ENCODE peak calls at places on chromosomes 2 and 18, in seven cellular contexts. W is IMR-90, O is neuronal stem cell, M is H1, A is trophoblast cell, J is mesendoderm, Y is mesenchymal stem cell. B is an unnamed sample.
A peak's percentile ranks its signal among the peaks of the same experiment; 100 is the strongest.

GRCh38 chr2:137741963-137742362 is 222.3 kb upstream of the HNMT start:
- DNase-seq in J (no peak), M (no peak), Y (no peak), W (no peak), O (no peak), A (no peak), B (no peak)

GRCh38 chr2:86199834-86200177 is 549 bp downstream of the MRPL35 start:
- DNase-seq in O (no peak), Y (no peak), J (no peak), A (no peak), M (no peak), W (no peak), B (no peak)

GRCh38 chr18:59372975-59373374 is 13.9 kb upstream of the LMAN1 start:
- DNase-seq in O (no peak), A (no peak), W (no peak), Y (no peak), M (no peak), J (no peak), B (no peak)

GRCh38 chr2:75098856-75099255 is 100.5 kb downstream of the TACR1 start:
- DNase-seq in M (no peak), O (peak; percentile 30), W (peak; percentile 31), Y (peak; percentile 53), A (no peak), J (peak; percentile 75), B (peak; percentile 49)

GRCh38 chr2:190947139-190947538 is 66.5 kb downstream of the GLS start:
- DNase-seq in J (peak; percentile 47), W (peak; percentile 40), Y (peak; percentile 37), M (no peak), O (no peak), A (peak; percentile 77), B (no peak)

GRCh38 chr18:64244571-64244970 is 95.7 kb upstream of the LINC00305 start:
- DNase-seq in W (no peak), Y (no peak), A (no peak), M (no peak), J (peak; percentile 78), O (no peak), B (peak; percentile 44)

GRCh38 chr2:151379191-151379590 is 21.8 kb downstream of the TNFAIP6 start:
- DNase-seq in A (no peak), M (no peak), Y (peak; percentile 29), W (peak; percentile 47), O (no peak), J (no peak), B (no peak)

GRCh38 chr18:33505798-33506197 is 65.3 kb upstream of the CCDC178 start:
- DNase-seq in Y (no peak), O (no peak), J (no peak), W (no peak), M (no peak), A (no peak), B (no peak)

GRCh38 chr18:57813245-57813644 is 10.1 kb upstream of the ATP8B1 start:
- DNase-seq in W (peak; percentile 99), A (peak; percentile 56), O (no peak), J (peak; percentile 84), Y (peak; percentile 69), M (no peak), B (no peak)

GRCh38 chr2:200320344-200320743 is 13.9 kb downstream of the SPATS2L start:
- DNase-seq in A (no peak), W (no peak), O (no peak), Y (peak; percentile 34), J (no peak), M (no peak), B (no peak)

GRCh38 chr18:42094875-42095274 is 139.8 kb downstream of the PIK3C3 start:
- DNase-seq in O (no peak), J (no peak), A (peak; percentile 47), M (no peak), W (no peak), Y (no peak), B (no peak)

GRCh38 chr2:123085479-123085878 is 939.6 kb upstream of the CNTNAP5 start:
- DNase-seq in M (no peak), J (no peak), Y (no peak), W (no peak), O (no peak), A (no peak), B (no peak)

GRCh38 chr2:238403632-238404405 is 22.9 kb upstream of the ASB1 start:
- DNase-seq in A (no peak), O (no peak), M (no peak), W (no peak), Y (no peak), J (no peak), B (no peak)

GRCh38 chr2:204175552-204176271 is 239.1 kb downstream of the ICOS start:
- DNase-seq in M (no peak), W (no peak), J (no peak), Y (no peak), A (no peak), O (no peak), B (no peak)

GRCh38 chr2:222410534-222410933 is 13.8 kb upstream of the SGPP2 start:
- DNase-seq in Y (no peak), A (peak; percentile 19), M (no peak), W (no peak), O (no peak), J (peak; percentile 95), B (peak; percentile 79)

GRCh38 chr2:172328103-172328835 is 99.1 kb upstream of the ITGA6 start:
- DNase-seq in A (no peak), O (no peak), M (no peak), J (no peak), Y (no peak), W (peak; percentile 19), B (no peak)

GRCh38 chr2:56248965-56249742 is 65.4 kb downstream of the CCDC85A start:
- DNase-seq in M (no peak), O (no peak), A (no peak), J (no peak), W (no peak), Y (peak; percentile 34), B (no peak)

GRCh38 chr2:108893277-108893676 is 95.7 kb downstream of the EDAR start:
- DNase-seq in M (no peak), W (no peak), O (no peak), A (no peak), J (no peak), Y (no peak), B (no peak)

GRCh38 chr18:61842146-61842545 is 50.7 kb downstream of the RNF152 start:
- DNase-seq in A (no peak), W (no peak), O (peak; percentile 11), M (no peak), J (no peak), Y (no peak), B (no peak)

GRCh38 chr2:28666496-28667184 is 85.0 kb upstream of the PPP1CB start:
- DNase-seq in M (no peak), Y (peak; percentile 41), W (peak; percentile 49), O (no peak), A (no peak), J (no peak), B (no peak)

GRCh38 chr2:177882501-177882900 is 190.1 kb downstream of the PDE11A start:
- DNase-seq in W (no peak), O (no peak), Y (no peak), A (no peak), M (no peak), J (no peak), B (no peak)

GRCh38 chr2:64359892-64360657 is 93.9 kb upstream of the LGALSL start:
- DNase-seq in J (peak; percentile 59), Y (peak; percentile 96), O (no peak), W (peak; percentile 92), A (peak; percentile 95), M (no peak), B (peak; percentile 52)

GRCh38 chr2:230914886-230915285 is 10.2 kb downstream of the GPR55 start:
- DNase-seq in J (no peak), M (no peak), A (no peak), Y (no peak), W (no peak), O (no peak), B (peak; percentile 11)

GRCh38 chr2:29487967-29488550 is 372.8 kb downstream of the CLIP4 start:
- DNase-seq in Y (no peak), M (no peak), A (no peak), J (no peak), W (peak; percentile 63), O (no peak), B (no peak)

GRCh38 chr2:203242518-203242917 is 3.7 kb downstream of the CYP20A1 start:
- DNase-seq in W (no peak), J (no peak), A (no peak), Y (no peak), M (no peak), O (no peak), B (no peak)

GRCh38 chr2:30797381-30798015 is 9.7 kb downstream of the CAPN13 start:
- DNase-seq in A (no peak), J (no peak), M (no peak), Y (no peak), W (no peak), O (no peak), B (no peak)
- H2AK5ac ChIP-seq in A (no peak overlapping the region), J (peak overlapping the region; percentile 31), M (no peak overlapping the region), Y (no peak overlapping the region), W (no peak overlapping the region), O (no peak overlapping the region), B (no peak overlapping the region)

DNA sequence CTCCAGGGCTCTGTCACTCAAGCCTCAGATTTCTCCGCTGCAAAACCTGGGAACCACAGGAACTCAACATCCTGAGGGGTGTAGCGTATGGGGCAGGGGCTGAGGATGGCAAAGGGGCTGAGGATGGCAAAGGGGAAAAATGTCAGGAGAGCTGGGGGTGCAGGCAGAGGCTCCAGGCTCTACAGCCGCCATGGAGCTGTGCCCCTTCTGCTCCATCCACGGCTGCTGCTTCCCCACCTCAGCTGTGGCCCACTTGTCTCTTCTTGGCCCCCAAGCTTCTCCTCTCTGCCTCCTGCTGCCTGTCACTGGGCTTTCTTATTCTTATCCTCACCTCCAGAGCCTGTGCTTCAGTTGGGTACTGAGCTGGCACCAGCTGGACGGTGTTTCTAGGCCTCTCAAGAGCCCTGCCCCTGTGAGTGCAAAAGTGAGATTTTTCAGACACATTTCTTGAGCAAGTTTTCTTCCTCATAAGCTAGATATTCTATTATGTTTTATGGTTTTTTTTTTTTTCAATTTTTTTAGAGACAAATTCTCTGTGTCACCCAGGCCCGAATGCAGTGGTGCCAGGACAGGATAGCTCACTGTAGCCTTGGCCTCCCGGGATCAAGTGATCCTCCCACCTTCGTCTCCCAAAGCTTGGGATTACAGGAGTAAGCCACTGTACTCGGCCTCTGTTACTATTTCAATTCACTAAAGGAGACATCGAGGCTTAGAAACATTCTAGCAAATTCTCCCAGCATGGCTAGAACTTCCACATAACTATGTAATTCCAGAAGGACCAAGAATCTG is 49.0 kb downstream of the MARCO start:
- DNase-seq in J (no peak), W (no peak), O (no peak), M (no peak), A (no peak), Y (no peak), B (no peak)
- H2AK5ac ChIP-seq in J (no peak overlapping the region), W (no peak overlapping the region), O (peak overlapping the region; percentile 3), M (no peak overlapping the region), A (no peak overlapping the region), Y (no peak overlapping the region), B (no peak overlapping the region)

GRCh38 chr18:12639990-12640880 is 17.7 kb downstream of the SPIRE1 start:
- DNase-seq in O (no peak), J (peak; percentile 43), W (peak; percentile 87), A (peak; percentile 14), M (no peak), Y (peak; percentile 92), B (no peak)
- H2AK5ac ChIP-seq in O (no peak overlapping the region), J (no peak overlapping the region), W (peak overlapping the region; percentile 97), A (no peak overlapping the region), M (peak overlapping the region; percentile 72), Y (no peak overlapping the region), B (no peak overlapping the region)

DNA sequence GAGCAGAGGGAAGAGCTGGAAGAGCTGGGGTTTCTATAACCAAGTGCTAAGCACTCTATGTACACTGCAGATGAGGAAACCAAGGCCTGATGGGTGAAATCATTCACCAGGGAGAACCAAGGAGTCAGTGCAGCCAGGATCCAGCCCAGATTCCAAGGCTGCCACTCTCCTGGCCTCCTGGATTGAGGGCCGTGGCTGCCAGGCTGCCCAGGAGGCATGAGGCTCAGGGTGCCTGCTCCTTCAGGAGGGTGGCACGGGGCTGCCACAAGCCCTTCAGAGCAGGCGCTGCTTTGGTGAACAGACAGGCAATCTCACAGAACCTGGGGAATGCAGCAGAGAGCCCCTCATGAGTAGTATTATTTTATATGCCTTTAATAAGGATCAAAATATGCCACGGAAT is 293.7 kb upstream of the HDAC4 start:
- DNase-seq in W (no peak), M (no peak), Y (no peak), O (no peak), J (no peak), A (no peak), B (no peak)
- H2AK5ac ChIP-seq in W (no peak overlapping the region), M (no peak overlapping the region), Y (no peak overlapping the region), O (no peak overlapping the region), J (no peak overlapping the region), A (no peak overlapping the region), B (no peak overlapping the region)

B was measured in H9.